ENCODE peak calls at places on chromosomes 2 and 18, in nine cellular contexts. One of them, this sample, is unnamed. For H3K4me1, the result is how much of the 10 kb centered on the place peaks cover.

GRCh38 chr2:232981767-232982360 is 31.2 kb downstream of the NGEF start:
- DNase-seq in HepG2: peak
- DNase-seq in neural progenitor cell: no peak
- DNase-seq in A549: no peak
- DNase-seq in HCT116: no peak
- DNase-seq in endodermal cell: peak
- DNase-seq in A673: no peak
- DNase-seq in IMR-90: no peak
- DNase-seq in tibial artery: no peak
- DNase-seq in this sample: no peak

GRCh38 chr2:181106789-181107418 is 126.5 kb downstream of the UBE2E3 start:
- DNase-seq in HepG2: no peak
- DNase-seq in neural progenitor cell: no peak
- DNase-seq in A549: peak
- DNase-seq in HCT116: peak
- DNase-seq in endodermal cell: no peak
- DNase-seq in A673: peak
- DNase-seq in IMR-90: peak
- DNase-seq in tibial artery: no peak
- DNase-seq in this sample: no peak

GRCh38 chr2:177118636-177119035 is 94.0 kb upstream of the HNRNPA3 start:
- DNase-seq in HepG2: no peak
- DNase-seq in neural progenitor cell: no peak
- DNase-seq in A549: no peak
- DNase-seq in HCT116: no peak
- DNase-seq in endodermal cell: peak
- DNase-seq in A673: no peak
- DNase-seq in IMR-90: no peak
- DNase-seq in tibial artery: no peak
- DNase-seq in this sample: no peak

GRCh38 chr2:170535552-170535951 is 179.6 kb upstream of the SP5 start:
- DNase-seq in HepG2: no peak
- DNase-seq in neural progenitor cell: no peak
- DNase-seq in A549: no peak
- DNase-seq in HCT116: no peak
- DNase-seq in endodermal cell: no peak
- DNase-seq in A673: no peak
- DNase-seq in IMR-90: no peak
- DNase-seq in tibial artery: no peak
- DNase-seq in this sample: no peak

GRCh38 chr2:234071664-234072063 is 21.2 kb downstream of the SPP2 start:
- DNase-seq in HepG2: no peak
- DNase-seq in neural progenitor cell: no peak
- DNase-seq in A549: no peak
- DNase-seq in HCT116: no peak
- DNase-seq in endodermal cell: no peak
- DNase-seq in A673: no peak
- DNase-seq in IMR-90: no peak
- DNase-seq in tibial artery: no peak
- DNase-seq in this sample: no peak

GRCh38 chr2:163719278-163719677 is 16.5 kb downstream of the FIGN start:
- DNase-seq in HepG2: no peak
- DNase-seq in neural progenitor cell: no peak
- DNase-seq in A549: no peak
- DNase-seq in HCT116: no peak
- DNase-seq in endodermal cell: no peak
- DNase-seq in A673: no peak
- DNase-seq in IMR-90: no peak
- DNase-seq in tibial artery: no peak
- DNase-seq in this sample: no peak

GRCh38 chr2:75619992-75620740 is 26.4 kb upstream of the MRPL19 start:
- DNase-seq in HepG2: no peak
- DNase-seq in neural progenitor cell: no peak
- DNase-seq in A549: no peak
- DNase-seq in HCT116: no peak
- DNase-seq in endodermal cell: no peak
- DNase-seq in A673: peak
- DNase-seq in IMR-90: no peak
- DNase-seq in tibial artery: no peak
- DNase-seq in this sample: no peak

GRCh38 chr2:26652361-26653041 is 11.3 kb upstream of the CIB4 start:
- DNase-seq in HepG2: no peak
- DNase-seq in neural progenitor cell: no peak
- DNase-seq in A549: no peak
- DNase-seq in HCT116: no peak
- DNase-seq in endodermal cell: peak
- DNase-seq in A673: peak
- DNase-seq in IMR-90: peak
- DNase-seq in tibial artery: no peak
- DNase-seq in this sample: no peak

GRCh38 chr2:238434846-238435751 is 8.4 kb downstream of the ASB1 start:
- DNase-seq in HepG2: peak
- DNase-seq in neural progenitor cell: no peak
- DNase-seq in A549: no peak
- DNase-seq in HCT116: no peak
- DNase-seq in endodermal cell: no peak
- DNase-seq in A673: no peak
- DNase-seq in IMR-90: no peak
- DNase-seq in tibial artery: no peak
- DNase-seq in this sample: no peak

GRCh38 chr2:238435752-238436096 is 9.0 kb downstream of the ASB1 start:
- DNase-seq in HepG2: no peak
- DNase-seq in neural progenitor cell: no peak
- DNase-seq in A549: no peak
- DNase-seq in HCT116: no peak
- DNase-seq in endodermal cell: no peak
- DNase-seq in A673: no peak
- DNase-seq in IMR-90: no peak
- DNase-seq in tibial artery: no peak
- DNase-seq in this sample: no peak

GRCh38 chr2:238431431-238431830 is 4.7 kb downstream of the ASB1 start:
- DNase-seq in HepG2: no peak
- DNase-seq in neural progenitor cell: no peak
- DNase-seq in A549: no peak
- DNase-seq in HCT116: no peak
- DNase-seq in endodermal cell: no peak
- DNase-seq in A673: no peak
- DNase-seq in IMR-90: no peak
- DNase-seq in tibial artery: no peak
- DNase-seq in this sample: no peak

GRCh38 chr2:238433941-238434845 is 7.5 kb downstream of the ASB1 start:
- DNase-seq in HepG2: no peak
- DNase-seq in neural progenitor cell: no peak
- DNase-seq in A549: no peak
- DNase-seq in HCT116: no peak
- DNase-seq in endodermal cell: no peak
- DNase-seq in A673: no peak
- DNase-seq in IMR-90: peak
- DNase-seq in tibial artery: no peak
- DNase-seq in this sample: no peak

DNA sequence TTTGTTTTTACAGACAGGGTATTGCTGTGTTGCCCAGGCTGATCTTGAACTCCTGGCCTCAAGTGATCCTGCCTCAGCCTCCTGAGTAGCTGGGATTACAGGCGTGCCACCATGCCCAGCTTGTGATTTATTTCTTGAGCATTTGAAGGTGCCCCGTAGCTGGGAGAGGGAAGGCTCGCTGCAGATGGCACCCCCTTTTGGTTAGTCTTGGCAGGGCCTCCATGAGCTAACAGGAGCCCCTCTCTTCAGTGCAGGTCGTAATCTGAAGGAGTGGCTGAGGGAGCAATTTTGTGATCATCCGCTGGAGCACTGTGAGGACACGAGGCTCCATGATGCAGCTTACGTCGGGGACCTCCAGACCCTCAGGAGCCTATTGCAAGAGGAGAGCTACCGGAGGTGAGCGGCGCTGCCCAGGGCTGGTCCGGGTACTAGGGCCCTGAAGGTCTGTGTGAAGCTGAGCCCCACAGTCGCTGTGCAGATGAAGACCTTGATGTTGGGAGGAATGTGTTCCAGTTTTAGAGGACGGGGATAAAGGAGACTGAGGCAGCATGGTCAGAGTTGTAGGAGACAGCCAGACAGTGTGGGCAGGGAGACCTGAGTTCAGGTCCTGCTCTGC is 6.7 kb downstream of the ASB1 start:
- DNase-seq in HepG2: no peak
- DNase-seq in neural progenitor cell: no peak
- DNase-seq in A549: peak
- DNase-seq in HCT116: no peak
- DNase-seq in endodermal cell: no peak
- DNase-seq in A673: no peak
- DNase-seq in IMR-90: no peak
- DNase-seq in tibial artery: no peak
- DNase-seq in this sample: no peak
- H3K4me1 ChIP-seq in HepG2: half or more
- H3K4me1 ChIP-seq in neural progenitor cell: under half
- H3K4me1 ChIP-seq in A549: under half
- H3K4me1 ChIP-seq in HCT116: under half
- H3K4me1 ChIP-seq in endodermal cell: under half
- H3K4me1 ChIP-seq in A673: under half
- H3K4me1 ChIP-seq in IMR-90: under half
- H3K4me1 ChIP-seq in tibial artery: under half
- H3K4me1 ChIP-seq in this sample: under half

DNA sequence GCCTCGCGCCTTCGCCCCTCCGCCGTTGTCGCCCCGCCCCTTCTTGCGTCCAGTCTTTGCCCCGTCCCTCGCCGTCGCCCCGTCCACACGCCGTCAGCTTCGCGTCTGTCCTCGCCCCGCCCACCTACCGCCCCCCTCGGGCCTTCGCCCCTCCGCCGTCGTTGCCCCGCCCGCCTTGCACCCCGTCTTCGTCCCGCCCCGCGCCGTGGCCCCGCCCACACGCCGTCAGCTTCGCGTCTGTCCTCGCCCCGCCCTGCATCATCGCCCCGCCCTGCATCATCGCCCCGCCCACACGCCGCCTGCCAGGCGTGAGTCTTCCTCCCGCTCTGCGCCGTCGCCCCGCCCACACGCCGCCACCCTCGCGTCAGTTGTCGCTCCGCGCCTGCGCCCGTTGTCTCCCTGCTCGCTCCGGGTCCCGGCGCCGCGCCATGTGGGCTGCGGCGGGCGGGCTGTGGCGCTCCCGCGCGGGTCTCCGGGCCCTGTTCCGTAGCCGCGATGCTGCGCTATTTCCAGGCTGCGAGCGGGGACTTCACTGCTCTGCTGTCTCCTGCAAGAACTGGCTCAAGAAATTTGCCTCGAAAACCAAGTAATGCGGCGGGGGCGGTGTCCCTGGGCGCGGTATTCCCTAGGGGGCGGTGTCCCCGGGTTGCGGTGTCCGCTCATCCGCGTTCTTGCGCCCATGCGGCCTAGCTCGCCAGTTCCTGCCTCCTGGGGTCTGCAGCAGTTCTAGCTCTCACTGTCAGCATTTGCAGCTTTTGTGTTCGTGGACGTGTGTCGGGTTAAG is at the start of gene RBFA:
- DNase-seq in HepG2: peak
- DNase-seq in neural progenitor cell: peak
- DNase-seq in A549: peak
- DNase-seq in HCT116: peak
- DNase-seq in endodermal cell: peak
- DNase-seq in A673: peak
- DNase-seq in IMR-90: peak
- DNase-seq in tibial artery: peak
- DNase-seq in this sample: peak
- TF ChIP-seq CTCF in HepG2: peak
- TF ChIP-seq CTCF in neural progenitor cell: peak
- TF ChIP-seq CTCF in A549: peak
- TF ChIP-seq CTCF in HCT116: peak
- TF ChIP-seq CTCF in endodermal cell: peak
- TF ChIP-seq CTCF in A673: peak
- TF ChIP-seq CTCF in IMR-90: peak
- TF ChIP-seq CTCF in tibial artery: no peak
- TF ChIP-seq CTCF in this sample: peak

GRCh38 chr2:205726506-205726905 is 44.2 kb downstream of the NRP2 start:
- DNase-seq in HepG2: peak
- DNase-seq in neural progenitor cell: no peak
- DNase-seq in A549: no peak
- DNase-seq in HCT116: no peak
- DNase-seq in endodermal cell: no peak
- DNase-seq in A673: no peak
- DNase-seq in IMR-90: no peak
- DNase-seq in tibial artery: no peak
- DNase-seq in this sample: no peak
- H3K4me1 ChIP-seq in HepG2: under half
- H3K4me1 ChIP-seq in neural progenitor cell: half or more
- H3K4me1 ChIP-seq in A549: half or more
- H3K4me1 ChIP-seq in HCT116: under half
- H3K4me1 ChIP-seq in endodermal cell: under half
- H3K4me1 ChIP-seq in A673: under half
- H3K4me1 ChIP-seq in IMR-90: under half
- H3K4me1 ChIP-seq in tibial artery: under half
- H3K4me1 ChIP-seq in this sample: under half

DNA sequence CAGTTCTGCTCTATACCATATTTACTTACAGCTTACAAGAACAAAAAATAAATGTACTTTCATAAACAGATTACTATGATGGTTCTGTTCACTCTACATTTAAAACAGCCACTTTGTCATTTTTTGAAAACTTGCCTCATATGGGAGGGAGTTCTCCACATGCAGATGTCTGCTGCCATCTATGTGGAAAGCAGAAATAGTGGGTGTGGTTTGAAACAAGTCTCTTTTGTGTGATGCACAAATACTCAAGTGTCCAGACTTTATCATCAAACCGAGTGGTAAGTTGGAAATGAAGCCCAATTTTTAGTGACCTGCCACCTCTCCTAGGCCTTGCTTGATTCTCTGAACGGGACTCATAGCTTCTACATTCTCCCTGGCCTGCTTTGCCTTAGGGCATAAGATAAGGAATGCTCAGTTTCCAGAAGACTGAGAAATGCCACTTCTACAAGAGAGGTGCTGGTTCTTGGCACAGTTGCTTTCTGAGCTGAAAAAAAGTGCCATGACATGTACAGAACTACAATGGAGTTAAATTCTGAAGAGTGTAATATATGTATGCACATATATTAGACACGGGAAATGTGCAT is 221.1 kb downstream of the SLC8A1 start:
- DNase-seq in HepG2: no peak
- DNase-seq in neural progenitor cell: no peak
- DNase-seq in A549: no peak
- DNase-seq in HCT116: no peak
- DNase-seq in endodermal cell: no peak
- DNase-seq in A673: no peak
- DNase-seq in IMR-90: no peak
- DNase-seq in tibial artery: no peak
- DNase-seq in this sample: no peak
- TF ChIP-seq CTCF in HepG2: no peak
- TF ChIP-seq CTCF in neural progenitor cell: no peak
- TF ChIP-seq CTCF in A549: no peak
- TF ChIP-seq CTCF in HCT116: no peak
- TF ChIP-seq CTCF in endodermal cell: no peak
- TF ChIP-seq CTCF in A673: no peak
- TF ChIP-seq CTCF in IMR-90: no peak
- TF ChIP-seq CTCF in tibial artery: no peak
- TF ChIP-seq CTCF in this sample: no peak

DNA sequence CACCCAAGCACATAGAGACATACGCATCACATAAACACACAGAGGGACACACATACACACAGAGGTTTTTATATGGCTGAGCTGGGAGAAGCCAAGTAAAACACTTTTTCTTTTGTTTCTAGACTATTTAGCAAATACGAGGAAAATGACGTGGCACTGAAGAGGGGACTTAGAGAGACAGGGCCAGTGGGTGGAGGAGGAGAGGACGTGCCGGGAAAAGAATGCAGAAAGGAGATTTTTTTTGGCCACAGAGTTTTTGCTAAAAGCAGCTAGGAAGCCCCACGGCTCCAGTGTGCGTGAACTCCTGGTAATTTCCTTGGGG is 168.5 kb upstream of the KLF7 start:
- DNase-seq in HepG2: no peak
- DNase-seq in neural progenitor cell: no peak
- DNase-seq in A549: no peak
- DNase-seq in HCT116: no peak
- DNase-seq in endodermal cell: no peak
- DNase-seq in A673: no peak
- DNase-seq in IMR-90: no peak
- DNase-seq in tibial artery: no peak
- DNase-seq in this sample: no peak
- H3K4me1 ChIP-seq in HepG2: under half
- H3K4me1 ChIP-seq in neural progenitor cell: under half
- H3K4me1 ChIP-seq in A549: half or more
- H3K4me1 ChIP-seq in HCT116: under half
- H3K4me1 ChIP-seq in endodermal cell: under half
- H3K4me1 ChIP-seq in A673: under half
- H3K4me1 ChIP-seq in IMR-90: under half
- H3K4me1 ChIP-seq in tibial artery: under half
- H3K4me1 ChIP-seq in this sample: under half

This sample was measured in right lobe of liver.